ENCODE peak calls at places on chromosome 13, in four cellular contexts. R, E, J and W are unnamed samples.

GRCh38 chr13:23069571-23069970 is 111.2 kb upstream of the SGCG start:
- DNase-seq in R (no peak), E (no peak), J (no peak), W (no peak)

GRCh38 chr13:38755792-38756191 is 68.9 kb downstream of the FREM2 start:
- DNase-seq in R (no peak), E (no peak), J (no peak), W (no peak)

GRCh38 chr13:67147257-67148218 is 82.6 kb downstream of the PCDH9 start:
- DNase-seq in R (no peak), E (no peak), J (peak; percentile 11), W (peak; percentile 27)

GRCh38 chr13:58343081-58343480 is 711.5 kb downstream of the PCDH17 start:
- DNase-seq in R (no peak), E (no peak), J (no peak), W (no peak)

GRCh38 chr13:29991343-29991742 is 140.9 kb upstream of the UBL3 start:
- DNase-seq in R (no peak), E (no peak), J (no peak), W (no peak)

GRCh38 chr13:70188567-70188966 is 80.3 kb upstream of the KLHL1 start:
- DNase-seq in R (no peak), E (no peak), J (no peak), W (no peak)

GRCh38 chr13:94239135-94239534 is 240.3 kb downstream of the DCT start:
- DNase-seq in R (no peak), E (no peak), J (no peak), W (no peak)

GRCh38 chr13:69681722-69682121 is 425.9 kb upstream of the ATXN8OS start:
- DNase-seq in R (no peak), E (no peak), J (no peak), W (no peak)

GRCh38 chr13:113083402-113084061 is 22.1 kb upstream of the F7 start:
- DNase-seq in R (peak; percentile 42), E (no peak), J (no peak), W (no peak)

GRCh38 chr13:29847501-29847983 is 2.9 kb downstream of the UBL3 start:
- DNase-seq in R (no peak), E (peak; percentile 41), J (peak; percentile 14), W (no peak)

GRCh38 chr13:39385621-39386231 is 217.3 kb downstream of the LHFPL6 start:
- DNase-seq in R (no peak), E (no peak), J (peak; percentile 83), W (peak; percentile 96)

GRCh38 chr13:93262729-93263128 is 36.1 kb downstream of the GPC6 start:
- DNase-seq in R (no peak), E (no peak), J (no peak), W (no peak)

GRCh38 chr13:98103942-98104880 is 38.7 kb upstream of the FARP1 start:
- DNase-seq in R (no peak), E (no peak), J (no peak), W (peak; percentile 27)

GRCh38 chr13:23427342-23428182 is 5.9 kb downstream of the SACS start:
- DNase-seq in R (no peak), E (peak; percentile 35), J (no peak), W (no peak)

GRCh38 chr13:76425930-76426329 is 460.3 kb downstream of the KCTD12 start:
- DNase-seq in R (no peak), E (peak; percentile 8), J (no peak), W (no peak)

GRCh38 chr13:97367427-97367826 is 66.5 kb upstream of the RAP2A start:
- DNase-seq in R (no peak), E (peak; percentile 42), J (peak; percentile 59), W (peak; percentile 26)

GRCh38 chr13:40961224-40961623 is 57.9 kb downstream of the ELF1 start:
- DNase-seq in R (no peak), E (no peak), J (no peak), W (no peak)

GRCh38 chr13:99995104-99995502 is 13.5 kb downstream of the ZIC2 start:
- DNase-seq in R (no peak), E (no peak), J (no peak), W (no peak)

GRCh38 chr13:92355213-92355612 is 871.4 kb upstream of the GPC6 start:
- DNase-seq in R (no peak), E (peak; percentile 26), J (peak; percentile 57), W (peak; percentile 66)

GRCh38 chr13:79405501-79405830 is 589 bp downstream of the RBM26 start:
- DNase-seq in R (no peak), E (no peak), J (no peak), W (peak; percentile 44)
- TF ChIP-seq EZH2phosphoT487 in R (no peak), E (no peak), J (no peak), W (no peak)

DNA sequence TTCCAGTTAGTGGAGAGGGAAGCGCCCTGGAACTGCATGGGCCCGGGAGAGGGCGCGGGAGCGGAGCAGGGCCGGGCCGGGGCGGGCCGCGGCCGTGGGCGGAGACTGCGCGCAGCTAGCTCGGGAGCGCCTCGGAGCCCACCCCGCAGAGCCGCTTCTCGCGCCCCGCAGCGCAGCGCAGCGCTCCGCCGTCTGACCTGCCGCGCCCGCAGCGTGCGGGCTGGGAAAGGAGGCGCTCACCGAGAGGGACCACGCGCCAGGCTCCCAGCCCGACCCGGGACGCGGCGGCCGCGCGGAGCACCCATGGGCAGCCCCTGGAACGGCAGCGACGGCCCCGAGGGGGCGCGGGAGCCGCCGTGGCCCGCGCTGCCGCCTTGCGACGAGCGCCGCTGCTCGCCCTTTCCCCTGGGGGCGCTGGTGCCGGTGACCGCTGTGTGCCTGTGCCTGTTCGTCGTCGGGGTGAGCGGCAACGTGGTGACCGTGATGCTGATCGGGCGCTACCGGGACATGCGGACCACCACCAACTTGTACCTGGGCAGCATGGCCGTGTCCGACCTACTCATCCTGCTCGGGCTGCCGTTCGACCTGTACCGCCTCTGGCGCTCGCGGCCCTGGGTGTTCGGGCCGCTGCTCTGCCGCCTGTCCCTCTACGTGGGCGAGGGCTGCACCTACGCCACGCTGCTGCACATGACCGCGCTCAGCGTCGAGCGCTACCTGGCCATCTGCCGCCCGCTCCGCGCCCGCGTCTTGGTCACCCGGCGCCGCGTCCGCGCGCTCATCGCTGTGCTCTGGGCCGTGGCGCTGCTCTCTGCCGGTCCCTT is at the start of gene MLNR:
- DNase-seq in R (no peak), E (peak; percentile 46), J (peak; percentile 76), W (peak; percentile 76)
- TF ChIP-seq EZH2phosphoT487 in R (no peak), E (no peak), J (peak; percentile 95), W (no peak)

DNA sequence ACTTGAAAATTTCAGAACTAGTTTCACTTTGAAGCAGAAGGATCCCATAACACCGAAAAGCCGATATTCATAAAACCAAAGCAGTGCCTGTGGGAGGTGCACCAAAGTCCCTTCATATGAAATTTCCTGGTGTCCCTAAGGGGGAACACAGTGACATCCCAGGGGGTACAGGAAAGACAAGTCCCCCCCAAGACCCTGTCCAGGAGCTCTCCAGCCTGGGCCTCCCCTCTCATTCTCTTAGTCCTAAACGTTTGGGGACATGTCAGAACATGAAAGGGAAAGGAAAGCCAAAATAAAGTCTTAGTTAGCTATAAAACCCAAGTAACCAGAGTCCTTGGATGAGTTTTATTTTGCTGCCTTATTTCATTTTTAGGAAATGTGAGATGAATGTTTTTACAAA is 56.6 kb downstream of the MRPL57 start:
- DNase-seq in R (no peak), E (no peak), J (no peak), W (no peak)
- TF ChIP-seq EZH2phosphoT487 in R (no peak), E (no peak), J (no peak), W (no peak)

GRCh38 chr13:26785845-26786630 is 25.5 kb upstream of the GPR12 start:
- DNase-seq in R (no peak), E (no peak), J (peak; percentile 30), W (peak; percentile 79)
- TF ChIP-seq EZH2phosphoT487 in R (no peak), E (no peak), J (no peak), W (no peak)

GRCh38 chr13:75362026-75362425 is 119.9 kb downstream of the TBC1D4 start:
- DNase-seq in R (no peak), E (no peak), J (no peak), W (no peak)

GRCh38 chr13:75365724-75366173 is 116.2 kb downstream of the TBC1D4 start:
- DNase-seq in R (peak; percentile 80), E (no peak), J (no peak), W (peak; percentile 39)

GRCh38 chr13:75363371-75363770 is 118.6 kb downstream of the TBC1D4 start:
- DNase-seq in R (no peak), E (no peak), J (no peak), W (no peak)

GRCh38 chr13:75366380-75367280 is 115.3 kb downstream of the TBC1D4 start:
- DNase-seq in R (no peak), E (no peak), J (no peak), W (no peak)

GRCh38 chr13:75364131-75364713 is 117.7 kb downstream of the TBC1D4 start:
- DNase-seq in R (no peak), E (peak; percentile 18), J (no peak), W (no peak)
- TF ChIP-seq EZH2phosphoT487 in R (no peak), E (no peak), J (no peak), W (no peak)

DNA sequence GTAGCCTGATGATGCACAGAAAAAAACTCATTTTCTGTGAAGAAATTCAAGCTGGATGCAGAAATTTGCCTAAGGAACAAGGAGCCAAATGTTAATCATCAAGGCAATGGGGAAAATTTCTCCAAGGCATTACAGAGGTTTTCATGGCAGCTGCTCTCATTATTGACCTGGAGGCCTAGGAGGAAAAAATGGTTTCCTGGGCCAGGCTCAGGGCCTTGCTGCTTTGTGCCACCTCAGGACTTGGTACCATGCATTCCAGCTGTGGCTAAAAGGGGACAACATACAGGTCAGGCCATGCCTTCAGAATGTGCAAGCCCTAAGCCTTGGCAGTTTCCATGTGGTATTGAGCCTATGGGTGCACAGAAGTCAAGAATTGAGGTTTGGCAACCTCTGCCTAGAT is 1320.1 kb upstream of the MIR17HG start:
- DNase-seq in R (no peak), E (no peak), J (no peak), W (no peak)
- TF ChIP-seq EZH2phosphoT487 in R (no peak), E (no peak), J (no peak), W (no peak)

GRCh38 chr13:72290962-72291681 is 424.1 kb upstream of the DACH1 start:
- DNase-seq in R (peak; percentile 77), E (no peak), J (no peak), W (peak; percentile 47)
- TF ChIP-seq EZH2phosphoT487 in R (no peak), E (no peak), J (no peak), W (no peak)